ENCODE peak calls at places on chromosome X, in four cellular contexts. H is GM12891, W is K562, I is GM12878. U is an unnamed sample.

GRCh38 chrX:119755981-119756533 is 2.3 kb upstream of the SOWAHD start:
- DNase-seq in I (peak), W (no peak), H (peak), U (no peak)

GRCh38 chrX:41475611-41476241 is 28.6 kb downstream of the NYX start:
- DNase-seq in I (no peak), H (no peak), W (no peak), U (no peak)

GRCh38 chrX:14359316-14359715 is 170.0 kb upstream of the GLRA2 start:
- DNase-seq in I (no peak), H (no peak), W (no peak), U (no peak)

GRCh38 chrX:7102119-7102518 is 45.4 kb upstream of the STS start:
- DNase-seq in W (no peak), H (no peak), I (no peak), U (no peak)

GRCh38 chrX:5681159-5681558 is 547.5 kb downstream of the NLGN4X start:
- DNase-seq in W (no peak), I (no peak), H (no peak), U (no peak)

GRCh38 chrX:147899715-147900114 is 12.0 kb upstream of the FMR1 start:
- DNase-seq in H (no peak), W (no peak), I (no peak), U (no peak)

GRCh38 chrX:40406330-40406859 is 174.4 kb upstream of the ATP6AP2 start:
- DNase-seq in W (no peak), H (no peak), I (no peak), U (peak)

GRCh38 chrX:17859609-17860178 is 1.4 kb downstream of the RAI2 start:
- DNase-seq in W (no peak), H (no peak), I (no peak), U (no peak)

GRCh38 chrX:47651043-47651905 is 911 bp upstream of the ELK1 start:
- DNase-seq in W (no peak), H (no peak), I (no peak), U (no peak)

GRCh38 chrX:10156199-10157031 is at the start of gene CLCN4:
- DNase-seq in W (no peak), H (no peak), I (no peak), U (peak)

GRCh38 chrX:24242649-24243556 is 71.0 kb downstream of the SUPT20HL2 start:
- DNase-seq in W (no peak), H (no peak), I (peak), U (peak)

GRCh38 chrX:40947276-40947675 is 138.0 kb upstream of the USP9X start:
- DNase-seq in H (no peak), I (no peak), W (no peak), U (no peak)

GRCh38 chrX:136304493-136304892 is 3.7 kb downstream of the ADGRG4 start:
- DNase-seq in W (no peak), I (no peak), H (no peak), U (no peak)

GRCh38 chrX:40644821-40645358 is 2.5 kb downstream of the CXorf38 start:
- DNase-seq in H (no peak), W (no peak), I (peak), U (no peak)

GRCh38 chrX:17237146-17237545 is 137.9 kb upstream of the NHS start:
- DNase-seq in W (no peak), I (no peak), H (no peak), U (no peak)

GRCh38 chrX:65706041-65706828 is 38.8 kb downstream of the MSN start:
- DNase-seq in W (no peak), H (no peak), I (no peak), U (no peak)

GRCh38 chrX:153507484-153508178 is 9.8 kb upstream of the ATP2B3 start:
- DNase-seq in H (peak), I (no peak), W (peak), U (peak)

GRCh38 chrX:151789179-151789800 is 54.7 kb downstream of the CNGA2 start:
- DNase-seq in H (no peak), W (no peak), I (no peak), U (no peak)

GRCh38 chrX:65677954-65678469 is 10.6 kb downstream of the MSN start:
- DNase-seq in H (no peak), I (no peak), W (no peak), U (no peak)

GRCh38 chrX:8036914-8037313 is 109.7 kb upstream of the PNPLA4 start:
- DNase-seq in W (no peak), H (no peak), I (no peak), U (no peak)

GRCh38 chrX:85619962-85620361 is 240.5 kb upstream of the POF1B start:
- DNase-seq in H (no peak), W (no peak), I (no peak), U (no peak)
- TF ChIP-seq SPI1 in H (no peak), W (no peak), I (no peak), U (no peak)

GRCh38 chrX:98207947-98208346 is 1324.2 kb downstream of the RPA4 start:
- DNase-seq in H (no peak), W (no peak), I (no peak), U (no peak)
- TF ChIP-seq POLR2AphosphoS5 in H (no peak), W (no peak), I (no peak), U (no peak)

GRCh38 chrX:132219343-132219768 is at the start of gene RAP2C:
- DNase-seq in I (no peak), H (peak), W (peak), U (no peak)
- TF ChIP-seq SPI1 in I (no peak), H (no peak), W (no peak), U (no peak)

DNA sequence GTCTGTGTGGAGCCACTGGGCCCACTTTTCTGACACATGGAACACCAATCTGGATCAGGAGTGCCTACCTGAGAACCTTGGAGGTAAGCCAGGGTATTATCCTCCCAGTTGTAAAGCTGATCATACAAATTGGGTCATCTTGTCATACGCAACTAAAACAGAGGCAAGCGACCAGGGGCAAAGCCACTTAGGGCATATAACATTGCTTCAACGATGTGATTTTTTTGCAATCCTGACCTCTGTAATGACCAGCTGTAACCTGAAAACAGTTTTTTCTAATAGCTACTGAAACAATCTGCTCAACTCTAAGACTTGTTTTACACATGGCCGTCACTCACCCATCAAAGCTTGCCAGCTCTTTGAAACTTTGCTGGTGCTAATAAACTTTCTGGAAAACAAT is 261.5 kb upstream of the AGTR2 start:
- DNase-seq in I (no peak), W (no peak), H (no peak), U (no peak)
- TF ChIP-seq POLR2AphosphoS5 in I (no peak), W (no peak), H (no peak), U (no peak)

GRCh38 chrX:135295238-135295943 is 13.9 kb upstream of the ETDC start:
- DNase-seq in I (peak), H (peak), W (no peak), U (no peak)
- TF ChIP-seq SPI1 in I (no peak), H (no peak), W (no peak), U (no peak)

GRCh38 chrX:19860571-19860970 is 26.8 kb downstream of the SH3KBP1 start:
- DNase-seq in W (no peak), I (no peak), H (no peak), U (peak)

GRCh38 chrX:19862634-19863236 is 24.7 kb downstream of the SH3KBP1 start:
- DNase-seq in H (no peak), W (no peak), I (no peak), U (no peak)

GRCh38 chrX:19865567-19866363 is 21.6 kb downstream of the SH3KBP1 start:
- DNase-seq in H (no peak), W (no peak), I (no peak), U (peak)

GRCh38 chrX:19864736-19865135 is 22.7 kb downstream of the SH3KBP1 start:
- DNase-seq in I (no peak), H (no peak), W (no peak), U (no peak)

DNA sequence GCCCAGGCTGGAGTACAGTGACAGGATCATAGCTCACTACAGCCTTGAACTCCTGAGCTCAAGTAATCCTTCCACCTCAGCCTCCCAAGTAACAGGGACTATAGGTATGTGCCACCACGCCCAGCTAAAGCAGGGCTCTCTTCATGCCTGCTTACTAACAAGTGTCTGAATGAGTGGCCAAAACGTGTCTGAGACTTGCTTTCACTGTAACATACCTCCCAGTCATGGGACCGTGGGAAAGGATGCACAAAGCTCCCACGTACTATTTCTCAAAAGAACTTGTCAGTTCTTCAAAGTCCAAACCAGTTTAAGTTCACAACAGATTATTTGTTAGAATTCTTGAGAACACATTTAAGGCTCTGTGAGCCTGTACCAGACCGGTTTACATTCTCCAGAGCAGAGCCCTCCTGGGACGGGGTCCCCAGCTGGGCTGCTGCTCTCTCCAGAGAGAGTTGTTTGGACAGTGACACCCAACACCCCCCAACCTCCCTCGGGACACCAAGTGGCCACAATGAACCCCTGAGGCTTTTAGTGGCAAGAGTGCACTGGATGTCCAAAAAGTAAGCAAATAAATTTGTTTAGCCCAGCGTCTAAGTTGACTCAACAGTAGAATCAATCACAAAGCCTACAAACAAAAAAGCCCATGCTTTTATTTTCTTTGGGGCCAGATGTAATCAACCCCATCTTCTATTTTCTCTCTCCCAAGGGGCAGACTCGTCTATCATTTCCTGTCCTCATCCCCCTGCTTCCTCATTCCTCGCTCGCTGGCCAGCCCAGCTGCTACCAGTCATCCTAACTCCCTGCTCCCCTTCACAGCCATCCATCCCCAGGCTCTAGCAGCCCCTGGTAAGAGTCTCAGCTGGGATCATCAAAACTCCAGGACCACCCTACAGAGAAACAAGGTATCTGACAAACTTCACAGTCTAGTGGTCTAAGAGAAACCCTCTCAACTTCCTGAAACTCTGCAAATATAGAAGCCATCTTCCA is 23.9 kb downstream of the SH3KBP1 start:
- DNase-seq in I (peak), W (no peak), H (no peak), U (no peak)
- TF ChIP-seq POLR2AphosphoS5 in I (no peak), W (no peak), H (no peak), U (peak)

DNA sequence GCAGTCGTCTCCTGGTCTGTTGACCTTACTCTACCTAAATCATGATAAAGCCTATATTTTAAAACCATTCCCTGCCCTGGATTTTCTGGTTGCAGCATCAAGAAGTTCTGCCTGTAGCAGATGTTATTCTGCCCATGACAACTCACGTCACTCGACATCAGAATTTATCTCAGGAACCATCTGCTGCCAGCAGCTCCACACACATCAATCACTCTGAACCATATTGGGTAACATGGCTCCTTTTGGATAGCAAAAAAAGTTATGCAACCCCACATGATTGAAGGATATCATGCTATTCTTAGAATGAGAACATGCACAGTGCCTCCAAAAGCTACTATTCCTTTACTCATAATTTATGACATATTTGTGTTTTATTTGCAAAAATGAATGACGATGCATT is 341.4 kb downstream of the DHRSX start:
- DNase-seq in W (no peak), H (no peak), I (no peak), U (no peak)
- TF ChIP-seq SPI1 in W (no peak), H (no peak), I (no peak), U (no peak)

U was measured in HL-60.